ENCODE peak calls at places on chromosome 5, in eight cellular contexts. R is left ventricle myocardium inferior; C is HCT116; X is H1; F is cardiac muscle cell; I is stomach; Z is activated CD4-positive, alpha-beta T cell treated with anti-CD3 and anti-CD28 coated beads for 1 hour; W is lung microvascular endothelial cell. E is an unnamed sample.

GRCh38 chr5:40404613-40405012 is 275.1 kb upstream of the PTGER4 start:
- DNase-seq in R (no peak), C (no peak), X (no peak), F (no peak), I (no peak), Z (no peak), W (no peak), E (no peak)

GRCh38 chr5:8229551-8229950 is 360.6 kb downstream of the MTRR start:
- DNase-seq in R (no peak), C (no peak), X (no peak), F (no peak), I (no peak), Z (no peak), W (no peak), E (no peak)

GRCh38 chr5:1041225-1042186 is 32.9 kb downstream of the NKD2 start:
- DNase-seq in R (no peak), C (no peak), X (no peak), F (no peak), I (no peak), Z (no peak), W (no peak), E (no peak)

GRCh38 chr5:84411832-84412605 is 27.3 kb upstream of the EDIL3 start:
- DNase-seq in R (no peak), C (no peak), X (no peak), F (no peak), I (no peak), Z (no peak), W (no peak), E (no peak)

GRCh38 chr5:112865128-112865527 is 4.0 kb downstream of the SRP19 start:
- DNase-seq in R (no peak), C (no peak), X (no peak), F (peak; percentile 6), I (no peak), Z (no peak), W (no peak), E (no peak)

GRCh38 chr5:74279244-74279643 is 361.3 kb downstream of the ENC1 start:
- DNase-seq in R (no peak), C (no peak), X (no peak), F (peak; percentile 25), I (no peak), Z (no peak), W (no peak), E (no peak)

GRCh38 chr5:84494453-84494852 is 109.8 kb upstream of the EDIL3 start:
- DNase-seq in R (no peak), C (no peak), X (no peak), F (peak; percentile 75), I (no peak), Z (no peak), W (peak; percentile 15), E (no peak)

GRCh38 chr5:132907161-132907560 is 33.7 kb downstream of the LEAP2 start:
- DNase-seq in R (no peak), C (no peak), X (no peak), F (no peak), I (no peak), Z (no peak), W (peak; percentile 79), E (no peak)

GRCh38 chr5:1544294-1545010 is 20.7 kb upstream of the LPCAT1 start:
- DNase-seq in R (no peak), C (no peak), X (no peak), F (no peak), I (no peak), Z (no peak), W (no peak), E (no peak)

GRCh38 chr5:142684508-142685031 is 1.3 kb downstream of the FGF1 start:
- DNase-seq in R (no peak), C (no peak), X (peak; percentile 19), F (peak; percentile 26), I (no peak), Z (no peak), W (peak; percentile 81), E (peak; percentile 52)

GRCh38 chr5:80284720-80285119 is 28.9 kb upstream of the SERINC5 start:
- DNase-seq in R (no peak), C (no peak), X (no peak), F (no peak), I (no peak), Z (no peak), W (no peak), E (no peak)

GRCh38 chr5:127812570-127812969 is 109.4 kb downstream of the CCDC192 start:
- DNase-seq in R (no peak), C (no peak), X (no peak), F (no peak), I (no peak), Z (no peak), W (no peak), E (no peak)

GRCh38 chr5:97909541-97909940 is 726.5 kb upstream of the RIOK2 start:
- DNase-seq in R (no peak), C (no peak), X (no peak), F (no peak), I (no peak), Z (no peak), W (no peak), E (no peak)

GRCh38 chr5:39943811-39944210 is 519.0 kb upstream of the DAB2 start:
- DNase-seq in R (no peak), C (no peak), X (no peak), F (peak; percentile 60), I (no peak), Z (no peak), W (no peak), E (no peak)

GRCh38 chr5:96577909-96578308 is 84.3 kb upstream of the CAST start:
- DNase-seq in R (no peak), C (no peak), X (no peak), F (no peak), I (no peak), Z (no peak), W (peak; percentile 68), E (no peak)

GRCh38 chr5:163193886-163194285 is 243.5 kb upstream of the CCNG1 start:
- DNase-seq in R (no peak), C (no peak), X (no peak), F (no peak), I (no peak), Z (no peak), W (no peak), E (no peak)

GRCh38 chr5:148146487-148146886 is 21.9 kb upstream of the SPINK14 start:
- DNase-seq in R (no peak), C (no peak), X (no peak), F (no peak), I (no peak), Z (no peak), W (no peak), E (no peak)

GRCh38 chr5:172872997-172873491 is 39.0 kb downstream of the ERGIC1 start:
- DNase-seq in R (peak; percentile 85), C (no peak), X (no peak), F (peak; percentile 71), I (no peak), Z (no peak), W (peak; percentile 96), E (peak; percentile 93)

GRCh38 chr5:83726912-83727311 is 6.3 kb upstream of the HAPLN1 start:
- DNase-seq in R (no peak), C (no peak), X (no peak), F (no peak), I (no peak), Z (no peak), W (no peak), E (no peak)

GRCh38 chr5:177023247-177023703 is 779 bp downstream of the ZNF346 start:
- DNase-seq in R (no peak), C (no peak), X (no peak), F (peak; percentile 14), I (no peak), Z (peak; percentile 8), W (peak; percentile 18), E (no peak)

GRCh38 chr5:1336106-1336561 is 8.8 kb downstream of the CLPTM1L start:
- DNase-seq in R (no peak), C (no peak), X (no peak), F (no peak), I (no peak), Z (no peak), W (no peak), E (peak; percentile 27)

GRCh38 chr5:55154893-55155292 is 5.1 kb upstream of the GPX8 start:
- DNase-seq in R (no peak), C (no peak), X (no peak), F (peak; percentile 73), I (no peak), Z (no peak), W (peak; percentile 80), E (no peak)

GRCh38 chr5:78731884-78732283 is 83.3 kb upstream of the LHFPL2 start:
- DNase-seq in R (no peak), C (no peak), X (no peak), F (peak; percentile 49), I (no peak), Z (no peak), W (no peak), E (no peak)

GRCh38 chr5:126492939-126493338 is 69.7 kb downstream of the GRAMD2B start:
- DNase-seq in R (no peak), C (no peak), X (no peak), F (peak; percentile 46), I (no peak), Z (no peak), W (peak; percentile 28), E (no peak)